ENCODE peak calls at places on chromosomes 1 and 21, in six cellular contexts. E is kidney tubule cell; P is midbrain; O is stimulated activated CD8-positive, alpha-beta memory T cell treated with anti-CD3 and anti-CD28 coated beads, Interleukin-7, amount 100 ng/mL, for 1 hour; L is HFF-Myc; F is Calu3. X is an unnamed sample.

GRCh38 chr1:48776400-48777218 is at the start of gene BEND5:
- DNase-seq in E (peak), P (peak), O (peak), L (no peak), F (peak), X (peak)

GRCh38 chr1:53135735-53136114 is 6.7 kb downstream of the SLC1A7 start:
- DNase-seq in E (peak), P (no peak), O (no peak), L (no peak), F (no peak), X (no peak)

GRCh38 chr1:192983349-192983980 is 75.7 kb downstream of the UCHL5 start:
- DNase-seq in E (peak), P (no peak), O (no peak), L (no peak), F (no peak), X (no peak)

GRCh38 chr1:186620951-186621350 is 59.3 kb downstream of the PTGS2 start:
- DNase-seq in E (peak), P (no peak), O (no peak), L (peak), F (no peak), X (no peak)

GRCh38 chr1:31514117-31514516 is 62.2 kb upstream of the TINAGL1 start:
- DNase-seq in E (no peak), P (no peak), O (no peak), L (no peak), F (no peak), X (no peak)

GRCh38 chr1:171754381-171754705 is 12.5 kb upstream of the VAMP4 start:
- DNase-seq in E (peak), P (no peak), O (no peak), L (peak), F (no peak), X (no peak)

GRCh38 chr1:209529233-209529632 is 54.3 kb upstream of the CAMK1G start:
- DNase-seq in E (no peak), P (no peak), O (no peak), L (no peak), F (no peak), X (no peak)

GRCh38 chr1:246039585-246039984 is 467.5 kb downstream of the SMYD3 start:
- DNase-seq in E (no peak), P (no peak), O (no peak), L (no peak), F (no peak), X (no peak)

GRCh38 chr21:36694593-36695282 is 4.2 kb upstream of the SIM2 start:
- DNase-seq in E (peak), P (no peak), O (no peak), L (no peak), F (no peak), X (no peak)

GRCh38 chr1:13512472-13512871 is 1.3 kb downstream of the LRRC38 start:
- DNase-seq in E (no peak), P (no peak), O (no peak), L (no peak), F (no peak), X (no peak)

GRCh38 chr1:173473599-173474011 is 3.5 kb upstream of the PRDX6 start:
- DNase-seq in E (peak), P (no peak), O (no peak), L (peak), F (no peak), X (peak)

GRCh38 chr1:42163536-42164503 is 725 bp downstream of the GUCA2A start:
- DNase-seq in E (no peak), P (no peak), O (no peak), L (no peak), F (no peak), X (no peak)

GRCh38 chr1:220734571-220735326 is 13.4 kb upstream of the MTARC2 start:
- DNase-seq in E (peak), P (no peak), O (no peak), L (peak), F (peak), X (peak)

GRCh38 chr1:9418851-9419250 is 120.4 kb upstream of the SLC25A33 start:
- DNase-seq in E (no peak), P (no peak), O (no peak), L (no peak), F (no peak), X (no peak)

GRCh38 chr21:36291509-36291908 is 28.5 kb upstream of the MORC3 start:
- DNase-seq in E (no peak), P (no peak), O (no peak), L (no peak), F (no peak), X (no peak)

GRCh38 chr1:190001187-190001586 is 476.5 kb downstream of the BRINP3 start:
- DNase-seq in E (peak), P (no peak), O (no peak), L (no peak), F (no peak), X (peak)

GRCh38 chr1:37515185-37516034 is 844 bp upstream of the MEAF6 start:
- DNase-seq in E (no peak), P (no peak), O (no peak), L (no peak), F (no peak), X (no peak)

GRCh38 chr1:244896550-244896949 is 32.2 kb upstream of the HNRNPU start:
- DNase-seq in E (peak), P (no peak), O (no peak), L (peak), F (no peak), X (no peak)

GRCh38 chr1:59604191-59604590 is 210.6 kb upstream of the HOOK1 start:
- DNase-seq in E (peak), P (no peak), O (no peak), L (no peak), F (no peak), X (no peak)